ENCODE peak calls at places on chromosome 12, in four cellular contexts. One of them, this sample, is unnamed.

GRCh38 chr12:5184159-5184558 is 140.5 kb downstream of the KCNA5 start:
- DNase-seq in tibial artery: no peak
- DNase-seq in naive thymus-derived CD4-positive, alpha-beta T cell: no peak
- DNase-seq in K562: no peak
- DNase-seq in this sample: no peak

GRCh38 chr12:32181498-32182175 is 75.0 kb downstream of the BICD1 start:
- DNase-seq in tibial artery: no peak
- DNase-seq in naive thymus-derived CD4-positive, alpha-beta T cell: no peak
- DNase-seq in K562: no peak
- DNase-seq in this sample: no peak

GRCh38 chr12:639566-639965 is 23.7 kb downstream of the NINJ2 start:
- DNase-seq in tibial artery: no peak
- DNase-seq in naive thymus-derived CD4-positive, alpha-beta T cell: no peak
- DNase-seq in K562: no peak
- DNase-seq in this sample: no peak

GRCh38 chr12:47972895-47973294 is 9.5 kb downstream of the TMEM106C start:
- DNase-seq in tibial artery: no peak
- DNase-seq in naive thymus-derived CD4-positive, alpha-beta T cell: no peak
- DNase-seq in K562: no peak
- DNase-seq in this sample: no peak

GRCh38 chr12:58346032-58346632 is 404.8 kb downstream of the ATP23 start:
- DNase-seq in tibial artery: no peak
- DNase-seq in naive thymus-derived CD4-positive, alpha-beta T cell: peak; percentile 27
- DNase-seq in K562: peak; percentile 49
- DNase-seq in this sample: no peak

GRCh38 chr12:109153711-109154434 is 37.5 kb downstream of the ACACB start:
- DNase-seq in tibial artery: no peak
- DNase-seq in naive thymus-derived CD4-positive, alpha-beta T cell: no peak
- DNase-seq in K562: peak; percentile 28
- DNase-seq in this sample: no peak

GRCh38 chr12:54016478-54016964 is 7.7 kb downstream of the HOXC8 start:
- DNase-seq in tibial artery: no peak
- DNase-seq in naive thymus-derived CD4-positive, alpha-beta T cell: no peak
- DNase-seq in K562: no peak
- DNase-seq in this sample: no peak

GRCh38 chr12:8031872-8032241 is 659 bp upstream of the FOXJ2 start:
- DNase-seq in tibial artery: no peak
- DNase-seq in naive thymus-derived CD4-positive, alpha-beta T cell: no peak
- DNase-seq in K562: no peak
- DNase-seq in this sample: no peak

GRCh38 chr12:108734200-108734906 is 3.0 kb upstream of the CORO1C start:
- DNase-seq in tibial artery: no peak
- DNase-seq in naive thymus-derived CD4-positive, alpha-beta T cell: no peak
- DNase-seq in K562: no peak
- DNase-seq in this sample: no peak

GRCh38 chr12:17304503-17305347 is 698.8 kb upstream of the LMO3 start:
- DNase-seq in tibial artery: no peak
- DNase-seq in naive thymus-derived CD4-positive, alpha-beta T cell: no peak
- DNase-seq in K562: no peak
- DNase-seq in this sample: no peak

GRCh38 chr12:126362490-126362889 is 1297.3 kb downstream of the AACS start:
- DNase-seq in tibial artery: no peak
- DNase-seq in naive thymus-derived CD4-positive, alpha-beta T cell: no peak
- DNase-seq in K562: no peak
- DNase-seq in this sample: no peak

GRCh38 chr12:12714276-12715001 is 2.7 kb upstream of the CDKN1B start:
- DNase-seq in tibial artery: no peak
- DNase-seq in naive thymus-derived CD4-positive, alpha-beta T cell: peak; percentile 81
- DNase-seq in K562: no peak
- DNase-seq in this sample: no peak

GRCh38 chr12:92021665-92022033 is 124.0 kb downstream of the BTG1 start:
- DNase-seq in tibial artery: no peak
- DNase-seq in naive thymus-derived CD4-positive, alpha-beta T cell: no peak
- DNase-seq in K562: no peak
- DNase-seq in this sample: no peak

GRCh38 chr12:107361970-107362369 is 268.6 kb upstream of the CRY1 start:
- DNase-seq in tibial artery: no peak
- DNase-seq in naive thymus-derived CD4-positive, alpha-beta T cell: no peak
- DNase-seq in K562: no peak
- DNase-seq in this sample: no peak

GRCh38 chr12:116128779-116129178 is 148.7 kb downstream of the MED13L start:
- DNase-seq in tibial artery: no peak
- DNase-seq in naive thymus-derived CD4-positive, alpha-beta T cell: no peak
- DNase-seq in K562: no peak
- DNase-seq in this sample: no peak

GRCh38 chr12:128258866-128259555 is 8.0 kb upstream of the TMEM132C start:
- DNase-seq in tibial artery: no peak
- DNase-seq in naive thymus-derived CD4-positive, alpha-beta T cell: no peak
- DNase-seq in K562: no peak
- DNase-seq in this sample: no peak

GRCh38 chr12:53174881-53175491 is 5.5 kb upstream of the ZNF740 start:
- DNase-seq in tibial artery: no peak
- DNase-seq in naive thymus-derived CD4-positive, alpha-beta T cell: no peak
- DNase-seq in K562: peak; percentile 18
- DNase-seq in this sample: no peak

GRCh38 chr12:106455100-106455499 is 97.6 kb downstream of the POLR3B start:
- DNase-seq in tibial artery: no peak
- DNase-seq in naive thymus-derived CD4-positive, alpha-beta T cell: no peak
- DNase-seq in K562: no peak
- DNase-seq in this sample: no peak

GRCh38 chr12:39443704-39444234 is 849 bp upstream of the KIF21A start:
- DNase-seq in tibial artery: no peak
- DNase-seq in naive thymus-derived CD4-positive, alpha-beta T cell: no peak
- DNase-seq in K562: no peak
- DNase-seq in this sample: no peak

GRCh38 chr12:41709012-41709411 is 435.7 kb downstream of the GXYLT1 start:
- DNase-seq in tibial artery: no peak
- DNase-seq in naive thymus-derived CD4-positive, alpha-beta T cell: no peak
- DNase-seq in K562: no peak
- DNase-seq in this sample: no peak

GRCh38 chr12:110367209-110367864 is 36.2 kb downstream of the ANAPC7 start:
- DNase-seq in tibial artery: no peak
- DNase-seq in naive thymus-derived CD4-positive, alpha-beta T cell: no peak
- DNase-seq in K562: no peak
- DNase-seq in this sample: no peak

GRCh38 chr12:68508536-68509050 is 102.1 kb upstream of the RAP1B start:
- DNase-seq in tibial artery: no peak
- DNase-seq in naive thymus-derived CD4-positive, alpha-beta T cell: no peak
- DNase-seq in K562: no peak
- DNase-seq in this sample: no peak

GRCh38 chr12:111443586-111443985 is 37.9 kb downstream of the SH2B3 start:
- DNase-seq in tibial artery: no peak
- DNase-seq in naive thymus-derived CD4-positive, alpha-beta T cell: no peak
- DNase-seq in K562: no peak
- DNase-seq in this sample: no peak

GRCh38 chr12:111444706-111445310 is 39.1 kb downstream of the SH2B3 start:
- DNase-seq in tibial artery: peak; percentile 77
- DNase-seq in naive thymus-derived CD4-positive, alpha-beta T cell: peak; percentile 76
- DNase-seq in K562: no peak
- DNase-seq in this sample: peak; percentile 39

GRCh38 chr12:111442301-111443045 is 36.8 kb downstream of the SH2B3 start:
- DNase-seq in tibial artery: no peak
- DNase-seq in naive thymus-derived CD4-positive, alpha-beta T cell: no peak
- DNase-seq in K562: no peak
- DNase-seq in this sample: no peak

GRCh38 chr12:111444314-111444705 is 38.6 kb downstream of the SH2B3 start:
- DNase-seq in tibial artery: no peak
- DNase-seq in naive thymus-derived CD4-positive, alpha-beta T cell: no peak
- DNase-seq in K562: no peak
- DNase-seq in this sample: no peak

DNA sequence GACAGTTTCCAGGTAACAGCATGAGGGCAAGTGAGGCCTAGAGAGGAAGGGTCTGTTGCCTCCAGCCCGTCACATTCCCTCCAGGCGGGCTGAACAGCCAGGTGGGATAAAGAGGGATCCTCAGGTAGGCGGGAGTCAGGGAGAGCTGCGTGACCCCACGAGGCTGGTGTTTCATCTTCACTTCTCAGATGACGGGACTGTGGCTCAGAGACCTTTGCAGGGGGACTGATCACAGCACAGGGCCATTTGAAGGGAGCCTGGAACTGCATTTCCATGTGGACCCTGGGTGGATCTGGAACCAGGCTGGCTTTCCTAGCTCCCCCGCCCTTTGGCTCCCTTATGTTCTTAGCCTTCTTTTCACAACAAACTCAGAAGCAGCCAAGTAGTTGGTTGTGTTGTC is 37.4 kb downstream of the SH2B3 start:
- DNase-seq in tibial artery: no peak
- DNase-seq in naive thymus-derived CD4-positive, alpha-beta T cell: no peak
- DNase-seq in K562: no peak
- DNase-seq in this sample: no peak
- H3K27ac ChIP-seq in tibial artery: peak overlapping the region; percentile 12
- H3K27ac ChIP-seq in naive thymus-derived CD4-positive, alpha-beta T cell: peak overlapping the region; percentile 43
- H3K27ac ChIP-seq in K562: peak overlapping the region; percentile 44
- H3K27ac ChIP-seq in this sample: peak overlapping the region; percentile 58

DNA sequence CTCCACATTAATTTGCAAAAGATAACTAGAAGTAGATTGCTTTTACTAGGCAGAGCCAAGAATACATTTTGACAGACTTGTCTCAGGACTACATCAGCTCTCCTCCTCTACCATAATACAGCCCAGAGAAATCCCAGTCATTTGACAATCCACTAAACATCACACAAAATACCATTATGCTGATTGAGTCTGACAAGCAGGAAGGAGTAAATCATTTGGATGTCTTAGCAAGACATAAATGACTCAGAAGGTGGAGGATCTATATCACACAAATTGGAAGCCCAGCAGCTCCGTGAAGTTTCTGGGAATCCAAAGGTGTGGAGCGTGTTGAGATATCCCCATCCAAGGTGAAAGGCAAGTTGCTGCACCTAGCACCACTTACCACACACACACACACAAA is 75.4 kb upstream of the FKBP4 start:
- DNase-seq in tibial artery: no peak
- DNase-seq in naive thymus-derived CD4-positive, alpha-beta T cell: no peak
- DNase-seq in K562: no peak
- DNase-seq in this sample: no peak
- H3K27ac ChIP-seq in tibial artery: no peak overlapping the region
- H3K27ac ChIP-seq in naive thymus-derived CD4-positive, alpha-beta T cell: no peak overlapping the region
- H3K27ac ChIP-seq in K562: no peak overlapping the region
- H3K27ac ChIP-seq in this sample: no peak overlapping the region

GRCh38 chr12:123095074-123095694 is 55.7 kb downstream of the PITPNM2 start:
- DNase-seq in tibial artery: no peak
- DNase-seq in naive thymus-derived CD4-positive, alpha-beta T cell: no peak
- DNase-seq in K562: no peak
- DNase-seq in this sample: no peak
- H3K27ac ChIP-seq in tibial artery: peak overlapping the region; percentile 75
- H3K27ac ChIP-seq in naive thymus-derived CD4-positive, alpha-beta T cell: no peak overlapping the region
- H3K27ac ChIP-seq in K562: no peak overlapping the region
- H3K27ac ChIP-seq in this sample: peak overlapping the region; percentile 68

GRCh38 chr12:10175849-10176641 is 2.8 kb upstream of the TMEM52B start:
- DNase-seq in tibial artery: no peak
- DNase-seq in naive thymus-derived CD4-positive, alpha-beta T cell: no peak
- DNase-seq in K562: no peak
- DNase-seq in this sample: no peak
- H3K27ac ChIP-seq in tibial artery: no peak overlapping the region
- H3K27ac ChIP-seq in naive thymus-derived CD4-positive, alpha-beta T cell: no peak overlapping the region
- H3K27ac ChIP-seq in K562: no peak overlapping the region
- H3K27ac ChIP-seq in this sample: peak overlapping the region; percentile 77

GRCh38 chr12:65938807-65939206 is 114.5 kb downstream of the HMGA2 start:
- DNase-seq in tibial artery: no peak
- DNase-seq in naive thymus-derived CD4-positive, alpha-beta T cell: no peak
- DNase-seq in K562: no peak
- DNase-seq in this sample: no peak
- H3K27ac ChIP-seq in tibial artery: no peak overlapping the region
- H3K27ac ChIP-seq in naive thymus-derived CD4-positive, alpha-beta T cell: no peak overlapping the region
- H3K27ac ChIP-seq in K562: no peak overlapping the region
- H3K27ac ChIP-seq in this sample: no peak overlapping the region

DNA sequence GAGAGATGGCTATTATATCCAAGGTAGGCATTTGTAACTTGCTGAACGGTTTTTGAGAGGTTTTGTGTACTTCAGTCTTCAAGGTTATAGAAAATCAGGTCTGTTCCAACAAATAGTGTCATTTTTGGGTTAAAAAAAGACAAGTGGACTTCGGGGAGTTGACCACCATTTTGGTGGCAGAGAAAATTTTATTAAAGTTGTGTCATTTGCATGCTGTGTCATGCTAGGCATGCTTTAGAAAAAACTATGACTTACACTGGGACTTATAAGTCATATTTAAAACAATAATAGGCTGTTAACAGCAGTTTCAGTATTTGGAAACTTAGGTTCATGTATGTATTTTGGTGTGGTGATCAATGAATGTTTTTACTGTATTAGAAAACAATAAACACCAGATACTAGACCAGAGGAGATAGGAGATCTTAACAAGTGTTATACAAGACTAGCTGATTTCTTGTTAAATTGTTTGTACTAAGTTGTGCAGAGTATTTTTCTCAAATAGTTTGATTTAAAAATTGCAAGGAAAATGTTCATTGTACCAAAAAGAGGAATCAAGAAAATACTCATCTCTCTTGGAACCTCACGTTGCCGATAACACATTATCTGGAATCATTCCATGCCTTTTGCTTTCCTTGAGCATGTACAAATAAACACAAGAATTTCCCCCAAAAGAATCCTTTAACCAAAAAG is 1.4 kb downstream of the RAN start:
- DNase-seq in tibial artery: no peak
- DNase-seq in naive thymus-derived CD4-positive, alpha-beta T cell: no peak
- DNase-seq in K562: no peak
- DNase-seq in this sample: no peak
- H3K27ac ChIP-seq in tibial artery: peak overlapping the region; percentile 77
- H3K27ac ChIP-seq in naive thymus-derived CD4-positive, alpha-beta T cell: peak overlapping the region; percentile 90
- H3K27ac ChIP-seq in K562: peak overlapping the region; percentile 93
- H3K27ac ChIP-seq in this sample: peak overlapping the region; percentile 97

GRCh38 chr12:60257063-60257462 is 661.2 kb downstream of the SLC16A7 start:
- DNase-seq in tibial artery: no peak
- DNase-seq in naive thymus-derived CD4-positive, alpha-beta T cell: no peak
- DNase-seq in K562: no peak
- DNase-seq in this sample: no peak
- H3K27ac ChIP-seq in tibial artery: no peak overlapping the region
- H3K27ac ChIP-seq in naive thymus-derived CD4-positive, alpha-beta T cell: no peak overlapping the region
- H3K27ac ChIP-seq in K562: no peak overlapping the region
- H3K27ac ChIP-seq in this sample: no peak overlapping the region

GRCh38 chr12:101940400-101940950 is 63.1 kb downstream of the DRAM1 start:
- DNase-seq in tibial artery: no peak
- DNase-seq in naive thymus-derived CD4-positive, alpha-beta T cell: no peak
- DNase-seq in K562: no peak
- DNase-seq in this sample: no peak
- H3K27ac ChIP-seq in tibial artery: peak overlapping the region; percentile 13
- H3K27ac ChIP-seq in naive thymus-derived CD4-positive, alpha-beta T cell: no peak overlapping the region
- H3K27ac ChIP-seq in K562: no peak overlapping the region
- H3K27ac ChIP-seq in this sample: peak overlapping the region; percentile 44